ENCODE peak calls at places on chromosomes 4 and X, in six cellular contexts. One of them, this sample, is unnamed.

GRCh38 chr4:53558061-53558801 is 33.1 kb downstream of the LNX1 start:
- DNase-seq in esophagus squamous epithelium: no peak
- DNase-seq in A549: no peak
- DNase-seq in testis: no peak
- DNase-seq in sigmoid colon: no peak
- DNase-seq in transverse colon: no peak
- DNase-seq in this sample: no peak

GRCh38 chr4:6622744-6623143 is 17.7 kb upstream of the MRFAP1 start:
- DNase-seq in esophagus squamous epithelium: no peak
- DNase-seq in A549: no peak
- DNase-seq in testis: no peak
- DNase-seq in sigmoid colon: peak
- DNase-seq in transverse colon: no peak
- DNase-seq in this sample: no peak

GRCh38 chr4:53009824-53010223 is 147.7 kb downstream of the RASL11B start:
- DNase-seq in esophagus squamous epithelium: no peak
- DNase-seq in A549: no peak
- DNase-seq in testis: no peak
- DNase-seq in sigmoid colon: no peak
- DNase-seq in transverse colon: no peak
- DNase-seq in this sample: no peak

GRCh38 chr4:8131210-8131609 is 27.4 kb downstream of the ABLIM2 start:
- DNase-seq in esophagus squamous epithelium: no peak
- DNase-seq in A549: no peak
- DNase-seq in testis: no peak
- DNase-seq in sigmoid colon: no peak
- DNase-seq in transverse colon: no peak
- DNase-seq in this sample: no peak

GRCh38 chr4:117164338-117164737 is 79.0 kb upstream of the TRAM1L1 start:
- DNase-seq in esophagus squamous epithelium: no peak
- DNase-seq in A549: peak
- DNase-seq in testis: no peak
- DNase-seq in sigmoid colon: no peak
- DNase-seq in transverse colon: no peak
- DNase-seq in this sample: no peak

GRCh38 chrX:120751683-120752082 is 121.8 kb upstream of the C1GALT1C1 start:
- DNase-seq in esophagus squamous epithelium: no peak
- DNase-seq in A549: no peak
- DNase-seq in testis: no peak
- DNase-seq in sigmoid colon: no peak
- DNase-seq in transverse colon: no peak
- DNase-seq in this sample: no peak

GRCh38 chr4:156330436-156331031 is 376.9 kb upstream of the CTSO start:
- DNase-seq in esophagus squamous epithelium: no peak
- DNase-seq in A549: no peak
- DNase-seq in testis: no peak
- DNase-seq in sigmoid colon: no peak
- DNase-seq in transverse colon: peak
- DNase-seq in this sample: no peak

GRCh38 chrX:40243699-40244098 is 145.9 kb upstream of the BCOR start:
- DNase-seq in esophagus squamous epithelium: no peak
- DNase-seq in A549: no peak
- DNase-seq in testis: peak
- DNase-seq in sigmoid colon: no peak
- DNase-seq in transverse colon: no peak
- DNase-seq in this sample: no peak

GRCh38 chrX:52424658-52425057 is 55.8 kb downstream of the XAGE2 start:
- DNase-seq in esophagus squamous epithelium: no peak
- DNase-seq in A549: peak
- DNase-seq in testis: no peak
- DNase-seq in sigmoid colon: no peak
- DNase-seq in transverse colon: no peak
- DNase-seq in this sample: no peak

GRCh38 chr4:109072595-109072994 is 229.9 kb downstream of the COL25A1 start:
- DNase-seq in esophagus squamous epithelium: no peak
- DNase-seq in A549: no peak
- DNase-seq in testis: no peak
- DNase-seq in sigmoid colon: no peak
- DNase-seq in transverse colon: no peak
- DNase-seq in this sample: no peak

GRCh38 chr4:5165419-5166369 is 114.4 kb downstream of the STK32B start:
- DNase-seq in esophagus squamous epithelium: no peak
- DNase-seq in A549: no peak
- DNase-seq in testis: no peak
- DNase-seq in sigmoid colon: no peak
- DNase-seq in transverse colon: no peak
- DNase-seq in this sample: no peak

GRCh38 chr4:73606465-73606974 is 13.7 kb downstream of the RASSF6 start:
- DNase-seq in esophagus squamous epithelium: no peak
- DNase-seq in A549: no peak
- DNase-seq in testis: no peak
- DNase-seq in sigmoid colon: no peak
- DNase-seq in transverse colon: no peak
- DNase-seq in this sample: no peak

GRCh38 chrX:42803320-42803719 is 25.4 kb upstream of the PPP1R2C start:
- DNase-seq in esophagus squamous epithelium: no peak
- DNase-seq in A549: no peak
- DNase-seq in testis: no peak
- DNase-seq in sigmoid colon: no peak
- DNase-seq in transverse colon: no peak
- DNase-seq in this sample: no peak

GRCh38 chrX:101057095-101057714 is 5.3 kb upstream of the TRMT2B start:
- DNase-seq in esophagus squamous epithelium: no peak
- DNase-seq in A549: no peak
- DNase-seq in testis: no peak
- DNase-seq in sigmoid colon: no peak
- DNase-seq in transverse colon: no peak
- DNase-seq in this sample: no peak

GRCh38 chr4:52408471-52408870 is 250.6 kb downstream of the USP46 start:
- DNase-seq in esophagus squamous epithelium: no peak
- DNase-seq in A549: no peak
- DNase-seq in testis: no peak
- DNase-seq in sigmoid colon: no peak
- DNase-seq in transverse colon: no peak
- DNase-seq in this sample: no peak

GRCh38 chrX:69282893-69283690 is 117.8 kb upstream of the PJA1 start:
- DNase-seq in esophagus squamous epithelium: no peak
- DNase-seq in A549: no peak
- DNase-seq in testis: no peak
- DNase-seq in sigmoid colon: no peak
- DNase-seq in transverse colon: no peak
- DNase-seq in this sample: no peak

GRCh38 chr4:102684605-102685052 is 76.1 kb downstream of the MANBA start:
- DNase-seq in esophagus squamous epithelium: no peak
- DNase-seq in A549: peak
- DNase-seq in testis: no peak
- DNase-seq in sigmoid colon: no peak
- DNase-seq in transverse colon: no peak
- DNase-seq in this sample: no peak

GRCh38 chr4:113921089-113921842 is 58.2 kb downstream of the ARSJ start:
- DNase-seq in esophagus squamous epithelium: no peak
- DNase-seq in A549: no peak
- DNase-seq in testis: no peak
- DNase-seq in sigmoid colon: no peak
- DNase-seq in transverse colon: no peak
- DNase-seq in this sample: no peak

GRCh38 chrX:30982467-30982866 is 89.4 kb downstream of the FTHL17 start:
- DNase-seq in esophagus squamous epithelium: no peak
- DNase-seq in A549: no peak
- DNase-seq in testis: no peak
- DNase-seq in sigmoid colon: no peak
- DNase-seq in transverse colon: no peak
- DNase-seq in this sample: no peak

GRCh38 chr4:85807247-85807915 is 332.4 kb downstream of the ARHGAP24 start:
- DNase-seq in esophagus squamous epithelium: no peak
- DNase-seq in A549: peak
- DNase-seq in testis: no peak
- DNase-seq in sigmoid colon: no peak
- DNase-seq in transverse colon: no peak
- DNase-seq in this sample: no peak

GRCh38 chrX:122586831-122587230 is 597.2 kb upstream of the GRIA3 start:
- DNase-seq in esophagus squamous epithelium: no peak
- DNase-seq in A549: no peak
- DNase-seq in testis: no peak
- DNase-seq in sigmoid colon: no peak
- DNase-seq in transverse colon: no peak
- DNase-seq in this sample: no peak

GRCh38 chrX:110678591-110678990 is 117.0 kb downstream of the CHRDL1 start:
- DNase-seq in esophagus squamous epithelium: no peak
- DNase-seq in A549: no peak
- DNase-seq in testis: no peak
- DNase-seq in sigmoid colon: no peak
- DNase-seq in transverse colon: no peak
- DNase-seq in this sample: no peak

GRCh38 chr4:99949034-99949998 is 759 bp downstream of the H2AZ1 start:
- DNase-seq in esophagus squamous epithelium: peak
- DNase-seq in A549: peak
- DNase-seq in testis: peak
- DNase-seq in sigmoid colon: peak
- DNase-seq in transverse colon: peak
- DNase-seq in this sample: peak

GRCh38 chr4:99947190-99947578 is 766 bp upstream of the DNAJB14 start:
- DNase-seq in esophagus squamous epithelium: no peak
- DNase-seq in A549: no peak
- DNase-seq in testis: no peak
- DNase-seq in sigmoid colon: no peak
- DNase-seq in transverse colon: no peak
- DNase-seq in this sample: no peak

GRCh38 chr4:99947608-99948007 is 1.2 kb upstream of the DNAJB14 start:
- DNase-seq in esophagus squamous epithelium: no peak
- DNase-seq in A549: no peak
- DNase-seq in testis: no peak
- DNase-seq in sigmoid colon: no peak
- DNase-seq in transverse colon: no peak
- DNase-seq in this sample: no peak

GRCh38 chr4:99950913-99951254 is 809 bp upstream of the H2AZ1 start:
- DNase-seq in esophagus squamous epithelium: no peak
- DNase-seq in A549: no peak
- DNase-seq in testis: no peak
- DNase-seq in sigmoid colon: no peak
- DNase-seq in transverse colon: no peak
- DNase-seq in this sample: no peak

GRCh38 chr4:99949999-99950912 is at the start of gene H2AZ1:
- DNase-seq in esophagus squamous epithelium: peak
- DNase-seq in A549: peak
- DNase-seq in testis: peak
- DNase-seq in sigmoid colon: peak
- DNase-seq in transverse colon: peak
- DNase-seq in this sample: peak
- TF ChIP-seq POLR2A in esophagus squamous epithelium: peak
- TF ChIP-seq POLR2A in A549: peak
- TF ChIP-seq POLR2A in testis: peak
- TF ChIP-seq POLR2A in sigmoid colon: peak
- TF ChIP-seq POLR2A in transverse colon: peak
- TF ChIP-seq POLR2A in this sample: no peak

DNA sequence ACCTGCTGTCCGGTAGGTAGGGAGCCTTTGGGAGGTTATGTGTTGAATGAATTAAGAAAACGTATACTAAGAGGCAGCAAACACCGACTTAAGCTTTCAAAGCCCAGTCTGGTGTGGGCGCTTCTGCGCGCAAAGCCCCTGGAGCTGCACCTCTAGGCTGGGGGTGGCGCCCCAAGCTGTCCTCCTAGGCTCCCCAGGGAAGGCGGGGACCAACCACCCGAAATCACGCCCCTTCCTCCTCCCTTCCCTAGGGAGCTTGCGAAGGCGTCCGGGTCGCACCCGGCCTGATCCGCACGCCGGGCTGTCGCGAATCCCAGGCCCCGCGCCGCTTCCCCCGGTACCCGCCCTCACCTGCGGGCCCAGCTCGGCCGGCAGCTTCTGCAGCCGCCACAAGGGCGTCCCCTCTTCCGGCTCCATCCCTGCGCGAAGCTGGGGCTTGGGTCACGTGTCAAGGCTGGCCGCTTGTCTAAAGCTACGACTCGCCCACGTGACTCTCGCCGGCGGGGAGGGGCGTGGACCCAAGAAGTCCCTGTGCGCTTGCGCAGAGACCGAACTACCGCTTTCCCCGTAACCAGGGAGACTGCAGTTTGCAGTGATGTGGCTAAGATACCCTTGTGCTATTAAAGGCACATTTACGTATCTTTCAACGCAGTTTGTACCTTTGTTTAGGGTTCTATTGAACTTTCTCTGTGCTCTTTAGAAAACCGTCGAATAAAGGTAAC is at the start of gene COMMD8:
- DNase-seq in esophagus squamous epithelium: peak
- DNase-seq in A549: peak
- DNase-seq in testis: peak
- DNase-seq in sigmoid colon: peak
- DNase-seq in transverse colon: peak
- DNase-seq in this sample: peak
- TF ChIP-seq POLR2A in esophagus squamous epithelium: peak
- TF ChIP-seq POLR2A in A549: peak
- TF ChIP-seq POLR2A in testis: no peak
- TF ChIP-seq POLR2A in sigmoid colon: no peak
- TF ChIP-seq POLR2A in transverse colon: peak
- TF ChIP-seq POLR2A in this sample: no peak

GRCh38 chr4:123393696-123394095 is 2.9 kb upstream of the SPRY1 start:
- DNase-seq in esophagus squamous epithelium: no peak
- DNase-seq in A549: no peak
- DNase-seq in testis: no peak
- DNase-seq in sigmoid colon: no peak
- DNase-seq in transverse colon: no peak
- DNase-seq in this sample: no peak

GRCh38 chr4:123398151-123398802 is 1.7 kb downstream of the SPRY1 start:
- DNase-seq in esophagus squamous epithelium: no peak
- DNase-seq in A549: peak
- DNase-seq in testis: peak
- DNase-seq in sigmoid colon: peak
- DNase-seq in transverse colon: peak
- DNase-seq in this sample: no peak

GRCh38 chr4:123397276-123398150 is 918 bp downstream of the SPRY1 start:
- DNase-seq in esophagus squamous epithelium: no peak
- DNase-seq in A549: peak
- DNase-seq in testis: peak
- DNase-seq in sigmoid colon: peak
- DNase-seq in transverse colon: peak
- DNase-seq in this sample: peak

GRCh38 chr4:123398803-123399637 is 2.4 kb downstream of the SPRY1 start:
- DNase-seq in esophagus squamous epithelium: no peak
- DNase-seq in A549: peak
- DNase-seq in testis: peak
- DNase-seq in sigmoid colon: peak
- DNase-seq in transverse colon: peak
- DNase-seq in this sample: peak

GRCh38 chr4:123396294-123397275 is at the start of gene SPRY1:
- DNase-seq in esophagus squamous epithelium: peak
- DNase-seq in A549: peak
- DNase-seq in testis: peak
- DNase-seq in sigmoid colon: peak
- DNase-seq in transverse colon: peak
- DNase-seq in this sample: peak
- TF ChIP-seq POLR2A in esophagus squamous epithelium: peak
- TF ChIP-seq POLR2A in A549: no peak
- TF ChIP-seq POLR2A in testis: peak
- TF ChIP-seq POLR2A in sigmoid colon: peak
- TF ChIP-seq POLR2A in transverse colon: peak
- TF ChIP-seq POLR2A in this sample: peak

DNA sequence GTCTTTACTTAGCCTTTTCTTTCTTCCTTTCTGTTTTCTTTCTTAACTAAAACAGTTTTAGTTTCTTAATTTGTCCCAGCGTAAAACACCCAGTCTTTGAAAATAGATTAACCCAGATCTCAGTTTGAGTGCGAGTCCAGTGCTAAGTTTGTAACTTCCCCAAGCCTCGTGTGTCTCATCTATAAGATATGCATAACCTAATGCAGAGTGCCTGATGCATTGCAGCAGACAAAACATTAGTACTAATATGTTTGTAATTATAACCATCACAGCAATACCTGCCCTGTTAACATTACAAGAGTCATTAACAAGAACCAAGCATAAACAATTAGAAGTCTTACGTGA is 528 bp upstream of the GEMIN8 start:
- DNase-seq in esophagus squamous epithelium: no peak
- DNase-seq in A549: no peak
- DNase-seq in testis: no peak
- DNase-seq in sigmoid colon: no peak
- DNase-seq in transverse colon: no peak
- DNase-seq in this sample: no peak
- TF ChIP-seq POLR2A in esophagus squamous epithelium: no peak
- TF ChIP-seq POLR2A in A549: no peak
- TF ChIP-seq POLR2A in testis: no peak
- TF ChIP-seq POLR2A in sigmoid colon: no peak
- TF ChIP-seq POLR2A in transverse colon: no peak
- TF ChIP-seq POLR2A in this sample: no peak

This sample was measured in lower leg skin.